ENCODE peak calls at places on chromosomes 13 and 19, in nine cellular contexts. F, J, C, X, S, I, P, M and K are unnamed samples.

GRCh38 chr19:53019684-53020083 is 6.0 kb downstream of the ERVV-1 start:
- DNase-seq in C (no peak), S (no peak), X (peak), M (no peak), J (peak), I (peak), P (no peak), F (no peak), K (no peak)

GRCh38 chr19:2619076-2619475 is 83.4 kb downstream of the GNG7 start:
- DNase-seq in S (no peak), C (no peak), X (no peak), M (no peak), J (no peak), F (no peak), P (no peak), I (peak), K (no peak)

GRCh38 chr13:21823416-21823815 is 152.5 kb downstream of the FGF9 start:
- DNase-seq in S (no peak), X (no peak), I (no peak), J (no peak), P (no peak), F (no peak), C (no peak), M (no peak), K (no peak)

GRCh38 chr19:39941615-39942507 is 7.4 kb upstream of the FCGBP start:
- DNase-seq in F (no peak), M (peak), C (no peak), I (no peak), S (no peak), P (no peak), J (no peak), X (no peak), K (no peak)

GRCh38 chr13:45331981-45332830 is 8.8 kb downstream of the TPT1 start:
- DNase-seq in S (no peak), M (no peak), I (peak), F (no peak), C (no peak), X (no peak), J (peak), P (no peak), K (no peak)

GRCh38 chr13:113785051-113786010 is 26.3 kb downstream of the TMEM255B start:
- DNase-seq in C (peak), P (no peak), M (no peak), F (no peak), J (peak), X (no peak), S (no peak), I (no peak), K (no peak)

GRCh38 chr13:73303858-73304257 is 245.1 kb downstream of the KLF5 start:
- DNase-seq in X (no peak), F (no peak), S (no peak), J (no peak), M (no peak), I (no peak), P (no peak), C (no peak), K (no peak)

GRCh38 chr13:97298816-97299215 is 76.7 kb downstream of the MBNL2 start:
- DNase-seq in M (no peak), P (no peak), F (no peak), C (no peak), J (no peak), I (no peak), X (no peak), S (no peak), K (no peak)

GRCh38 chr13:111398715-111399299 is 78.4 kb downstream of the TEX29 start:
- DNase-seq in C (no peak), J (no peak), X (no peak), F (no peak), I (peak), P (no peak), S (no peak), M (peak), K (no peak)

GRCh38 chr19:39407644-39408391 is 1.2 kb downstream of the ZFP36 start:
- DNase-seq in C (peak), X (peak), F (peak), I (peak), P (peak), J (no peak), M (peak), S (no peak), K (no peak)

GRCh38 chr19:10173527-10173926 is 21.2 kb downstream of the DNMT1 start:
- DNase-seq in X (no peak), F (no peak), J (no peak), M (no peak), P (no peak), C (no peak), I (no peak), S (no peak), K (no peak)

GRCh38 chr13:72163671-72164070 is 296.7 kb upstream of the DACH1 start:
- DNase-seq in I (no peak), P (no peak), M (no peak), J (no peak), C (no peak), X (peak), S (no peak), F (no peak), K (no peak)

GRCh38 chr19:53879145-53880037 is 2.6 kb upstream of the PRKCG start:
- DNase-seq in J (no peak), C (no peak), F (peak), M (peak), S (peak), P (peak), I (peak), X (peak), K (no peak)

GRCh38 chr13:55999709-56000108 is 1141.0 kb upstream of the PRR20A start:
- DNase-seq in M (no peak), S (no peak), P (no peak), X (peak), J (no peak), C (no peak), I (no peak), F (no peak), K (no peak)

GRCh38 chr13:20608438-20609020 is 41.6 kb downstream of the IFT88 start:
- DNase-seq in C (no peak), M (no peak), F (no peak), P (no peak), I (no peak), S (no peak), J (no peak), X (no peak), K (no peak)

GRCh38 chr13:93289842-93290241 is 63.2 kb downstream of the GPC6 start:
- DNase-seq in C (no peak), M (no peak), F (no peak), I (no peak), J (no peak), P (no peak), X (no peak), S (no peak), K (no peak)

DNA sequence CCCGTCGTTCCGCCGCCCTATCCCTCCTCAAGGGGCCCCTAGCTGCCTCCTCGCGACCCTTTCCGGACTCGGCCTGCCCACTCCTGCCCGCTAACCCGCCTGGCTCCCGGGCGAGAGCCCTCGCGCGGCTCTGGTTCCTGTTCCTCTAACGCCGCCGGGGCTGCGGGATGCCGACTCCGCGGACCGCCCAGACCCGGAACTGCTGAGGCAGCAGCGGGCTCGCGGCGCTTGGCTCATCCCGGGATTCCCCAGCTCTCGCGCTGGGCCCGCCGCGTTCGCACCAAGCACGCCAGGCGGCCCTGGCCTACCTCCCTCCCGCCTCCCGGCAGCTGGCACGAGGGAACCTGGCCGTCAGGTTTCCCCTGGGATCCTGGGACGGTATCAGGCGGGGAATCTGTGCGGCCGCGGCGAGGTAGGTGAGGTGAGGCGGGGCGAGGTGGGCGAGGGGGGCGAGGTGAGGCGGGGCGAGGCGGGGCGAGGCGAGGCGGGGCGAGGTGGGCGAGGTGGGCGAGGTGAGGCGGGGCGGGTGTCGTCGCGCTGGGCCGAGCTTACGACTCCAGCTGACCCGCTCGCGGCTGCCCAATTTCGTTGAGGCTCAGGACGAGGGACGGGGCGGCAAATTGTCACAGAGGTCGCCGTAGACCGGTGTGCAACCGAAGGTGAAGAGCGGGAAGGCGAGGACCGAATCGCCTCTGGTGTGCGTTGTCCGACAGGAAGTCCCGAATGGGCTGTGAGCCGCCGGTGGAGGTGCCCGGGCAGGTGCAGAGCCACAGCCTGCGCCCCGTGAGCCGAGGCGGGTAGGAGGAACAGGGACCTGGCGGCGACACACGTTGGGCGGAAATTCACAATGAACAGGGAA is at the start of the genes CCDC122 and LACC1:
- DNase-seq in P (peak), M (peak), S (peak), J (no peak), F (peak), C (no peak), I (no peak), X (peak), K (peak)
- TF ChIP-seq POLR2AphosphoS5 in P (peak), M (peak), S (peak), J (no peak), F (peak), C (peak), I (no peak), X (peak), K (peak)

GRCh38 chr19:11535792-11536595 is 2.7 kb upstream of the CNN1 start:
- DNase-seq in P (peak), I (peak), X (peak), J (peak), F (peak), C (peak), M (peak), S (peak), K (peak)
- TF ChIP-seq POLR2AphosphoS5 in P (peak), I (peak), X (peak), J (peak), F (no peak), C (peak), M (no peak), S (no peak), K (no peak)

GRCh38 chr13:36453518-36453917 is 21.2 kb downstream of the CCNA1 start:
- DNase-seq in C (no peak), I (no peak), M (no peak), F (no peak), X (peak), P (no peak), S (no peak), J (no peak), K (no peak)

GRCh38 chr13:36450534-36450933 is 18.2 kb downstream of the CCNA1 start:
- DNase-seq in P (no peak), S (no peak), F (no peak), M (no peak), J (no peak), X (no peak), C (no peak), I (no peak), K (no peak)

GRCh38 chr13:36454121-36454520 is 21.8 kb downstream of the CCNA1 start:
- DNase-seq in M (no peak), J (no peak), F (no peak), I (no peak), C (no peak), X (no peak), S (no peak), P (no peak), K (no peak)

GRCh38 chr13:36456577-36456976 is 24.3 kb downstream of the CCNA1 start:
- DNase-seq in X (no peak), S (no peak), P (peak), I (no peak), C (no peak), M (no peak), J (no peak), F (no peak), K (no peak)

GRCh38 chr13:36454962-36455361 is 22.7 kb downstream of the CCNA1 start:
- DNase-seq in X (no peak), C (no peak), I (no peak), P (no peak), F (no peak), J (no peak), M (no peak), S (no peak), K (no peak)
- TF ChIP-seq POLR2AphosphoS5 in X (no peak), C (no peak), I (no peak), P (no peak), F (no peak), J (no peak), M (no peak), S (no peak), K (no peak)

DNA sequence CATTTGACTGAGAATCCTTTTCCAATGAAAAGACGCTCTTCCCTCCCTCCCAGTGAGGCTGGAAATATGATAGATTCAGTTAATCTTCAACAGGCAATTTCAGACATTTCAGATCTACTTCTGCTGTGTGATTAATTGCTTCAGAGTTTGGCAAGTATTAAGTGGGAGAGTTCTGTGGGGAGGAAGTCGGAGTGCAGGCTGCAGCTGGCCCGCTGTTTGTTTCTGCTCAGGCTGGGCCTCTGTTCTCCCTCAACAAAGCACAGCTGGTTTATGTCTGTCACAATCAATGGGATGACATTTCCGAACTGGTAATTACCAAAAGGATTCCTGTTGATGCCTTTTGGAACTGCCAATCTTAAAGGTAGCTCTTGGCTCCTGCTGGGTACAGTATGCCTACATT is 178.2 kb downstream of the NDFIP2 start:
- DNase-seq in M (no peak), J (no peak), S (no peak), I (no peak), F (no peak), P (no peak), X (peak), C (no peak), K (no peak)
- TF ChIP-seq POLR2AphosphoS5 in M (peak), J (no peak), S (no peak), I (no peak), F (no peak), P (no peak), X (no peak), C (no peak), K (no peak)

GRCh38 chr13:80515296-80515695 is 174.4 kb upstream of the SPRY2 start:
- DNase-seq in J (no peak), M (no peak), C (no peak), F (no peak), X (no peak), S (no peak), P (no peak), I (no peak), K (no peak)
- TF ChIP-seq POLR2AphosphoS5 in J (no peak), M (no peak), C (no peak), F (no peak), X (no peak), S (no peak), P (no peak), I (no peak), K (no peak)